ENCODE peak calls at places on chromosome 1, in eight cellular contexts. G is mesendoderm, B is astrocyte of the spinal cord, U is GM23338, M is stomach, A is neural progenitor cell, E is endodermal cell, Q is uterus. P is an unnamed sample.

GRCh38 chr1:221394011-221394544 is 347.8 kb downstream of the DUSP10 start:
- DNase-seq in M (no peak), B (peak; percentile 80), E (no peak), U (no peak), Q (no peak), A (no peak), G (no peak), P (peak; percentile 22)

GRCh38 chr1:65423884-65424655 is 3.6 kb downstream of the LEPR start:
- DNase-seq in U (no peak), E (no peak), M (no peak), G (peak; percentile 62), B (peak; percentile 88), A (no peak), Q (no peak), P (peak; percentile 88)

GRCh38 chr1:25117233-25117823 is 115.0 kb downstream of the SYF2 start:
- DNase-seq in A (peak; percentile 33), M (peak; percentile 38), U (peak; percentile 84), B (no peak), E (peak; percentile 88), G (peak; percentile 83), Q (no peak), P (no peak)

GRCh38 chr1:31575373-31576140 is 758 bp upstream of the TINAGL1 start:
- DNase-seq in Q (no peak), A (peak; percentile 4), U (peak; percentile 52), B (no peak), G (peak; percentile 39), M (peak; percentile 91), E (peak; percentile 72), P (peak; percentile 52)

GRCh38 chr1:20634065-20634593 is 871 bp downstream of the PINK1 start:
- DNase-seq in G (no peak), E (no peak), B (no peak), A (peak; percentile 15), U (peak; percentile 46), M (no peak), Q (no peak), P (peak; percentile 78)

GRCh38 chr1:234658143-234658542 is 48.2 kb upstream of the IRF2BP2 start:
- DNase-seq in Q (no peak), B (peak; percentile 34), E (peak; percentile 65), M (peak; percentile 86), U (peak; percentile 23), A (peak; percentile 46), G (peak; percentile 74), P (no peak)

GRCh38 chr1:59350521-59350920 is 53.6 kb downstream of the FGGY start:
- DNase-seq in M (no peak), Q (no peak), E (no peak), B (no peak), G (peak; percentile 43), U (no peak), A (no peak), P (no peak)

GRCh38 chr1:232248276-232248803 is 381.6 kb downstream of the SIPA1L2 start:
- DNase-seq in G (no peak), M (no peak), A (no peak), Q (no peak), E (no peak), B (no peak), U (no peak), P (no peak)

GRCh38 chr1:51280321-51281096 is 44.4 kb downstream of the RNF11 start:
- DNase-seq in U (no peak), Q (no peak), B (no peak), M (no peak), A (no peak), E (no peak), G (no peak), P (no peak)

GRCh38 chr1:3092530-3092929 is 23.5 kb downstream of the PRDM16 start:
- DNase-seq in B (no peak), A (no peak), U (no peak), M (no peak), G (no peak), E (no peak), Q (no peak), P (no peak)

GRCh38 chr1:19468397-19468956 is 16.9 kb downstream of the CAPZB start:
- DNase-seq in A (no peak), Q (no peak), G (peak; percentile 46), B (no peak), E (no peak), M (peak; percentile 75), U (no peak), P (no peak)

GRCh38 chr1:113479713-113480676 is 89.7 kb downstream of the MAGI3 start:
- DNase-seq in Q (no peak), U (no peak), A (no peak), B (peak; percentile 9), E (no peak), G (no peak), M (no peak), P (no peak)

GRCh38 chr1:111729271-111729921 is 9.8 kb downstream of the INKA2 start:
- DNase-seq in Q (no peak), G (no peak), U (no peak), A (peak; percentile 41), M (peak; percentile 53), B (no peak), E (no peak), P (no peak)
- H3K4me3 ChIP-seq in Q (no peak overlapping the region), G (no peak overlapping the region), U (no peak overlapping the region), A (no peak overlapping the region), M (no peak overlapping the region), B (no peak overlapping the region), E (no peak overlapping the region), P (no peak overlapping the region)

GRCh38 chr1:37305841-37306240 is 168.5 kb upstream of the ZC3H12A start:
- DNase-seq in Q (no peak), B (no peak), U (no peak), M (no peak), A (no peak), G (no peak), E (no peak), P (no peak)
- H3K4me3 ChIP-seq in Q (no peak overlapping the region), B (no peak overlapping the region), U (no peak overlapping the region), M (no peak overlapping the region), A (no peak overlapping the region), G (no peak overlapping the region), E (no peak overlapping the region), P (no peak overlapping the region)

GRCh38 chr1:44212355-44213221 is 683 bp upstream of the DMAP1 start:
- DNase-seq in U (no peak), B (no peak), M (no peak), E (no peak), Q (no peak), A (no peak), G (no peak), P (no peak)
- H3K4me3 ChIP-seq in U (peak overlapping the region; percentile 99), B (peak overlapping the region; percentile 99), M (peak overlapping the region; percentile 91), E (peak overlapping the region; percentile 97), Q (peak overlapping the region; percentile 96), A (peak overlapping the region; percentile 81), G (no peak overlapping the region), P (peak overlapping the region; percentile 98)

GRCh38 chr1:228415221-228415620 is 1.4 kb downstream of the TRIM17 start:
- DNase-seq in E (no peak), M (no peak), U (no peak), B (no peak), G (no peak), A (no peak), Q (no peak), P (peak; percentile 66)

GRCh38 chr1:228416217-228416971 is at the start of gene TRIM17:
- DNase-seq in E (peak; percentile 94), Q (no peak), A (peak; percentile 91), U (peak; percentile 94), B (peak; percentile 15), M (no peak), G (peak; percentile 91), P (peak; percentile 87)

GRCh38 chr1:228414511-228415211 is 2.0 kb downstream of the TRIM17 start:
- DNase-seq in M (no peak), E (no peak), A (no peak), U (no peak), G (no peak), Q (no peak), B (no peak), P (peak; percentile 58)

GRCh38 chr1:228417061-228417460 is 400 bp upstream of the TRIM17 start:
- DNase-seq in U (no peak), A (no peak), E (peak; percentile 61), M (no peak), B (no peak), G (no peak), Q (no peak), P (no peak)

GRCh38 chr1:228415853-228416216 is 826 bp downstream of the TRIM17 start:
- DNase-seq in M (no peak), E (no peak), B (no peak), U (no peak), G (no peak), A (no peak), Q (no peak), P (no peak)
- H3K4me3 ChIP-seq in M (peak overlapping the region; percentile 36), E (peak overlapping the region; percentile 74), B (peak overlapping the region; percentile 35), U (peak overlapping the region; percentile 72), G (peak overlapping the region; percentile 38), A (peak overlapping the region; percentile 58), Q (peak overlapping the region; percentile 12), P (peak overlapping the region; percentile 37)

DNA sequence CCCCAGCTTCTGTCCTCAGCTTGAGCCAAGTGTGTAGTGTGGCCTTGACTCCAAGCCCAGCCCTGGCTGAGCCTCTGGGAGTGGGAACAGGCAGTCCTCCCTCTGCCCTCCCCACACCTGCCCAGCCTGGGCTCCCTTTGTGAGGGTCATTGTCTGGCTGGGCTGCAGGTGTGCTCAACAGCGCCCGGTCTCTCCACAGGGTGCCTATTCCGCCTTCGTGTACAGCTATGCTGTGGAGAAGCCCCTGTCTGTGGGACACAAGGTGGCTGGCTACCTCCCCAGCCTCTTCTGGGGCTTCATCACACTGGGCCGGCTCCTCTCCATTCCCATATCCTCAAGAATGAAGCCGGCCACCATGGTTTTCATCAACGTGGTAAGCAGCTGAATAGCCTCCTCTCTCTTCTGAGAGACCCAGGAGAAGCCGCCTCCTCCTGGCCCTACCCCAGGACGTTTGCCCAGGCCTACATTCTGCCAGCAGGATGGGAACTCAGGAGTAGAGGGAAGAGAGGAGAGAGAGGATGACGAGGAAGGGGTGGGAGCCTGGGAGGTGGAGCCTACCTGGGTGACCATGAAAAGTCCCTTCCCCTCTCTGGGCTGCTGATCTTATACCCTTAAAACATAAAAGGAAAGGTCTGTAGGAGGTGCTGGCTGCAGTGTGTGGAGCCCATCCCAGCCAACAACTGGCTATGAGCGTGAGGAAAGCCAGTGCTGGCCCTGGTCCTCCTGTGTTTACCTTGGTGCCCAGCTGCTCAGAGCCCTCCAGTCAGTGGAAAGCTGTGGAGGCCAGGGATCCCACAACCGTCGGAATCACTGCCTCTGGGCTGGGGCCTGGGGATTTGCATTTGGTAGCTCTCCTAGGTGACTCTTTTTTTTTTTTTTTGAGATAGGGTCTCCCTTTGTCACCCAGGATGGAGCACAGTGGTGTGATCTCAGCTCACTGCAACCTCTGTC is 45.7 kb downstream of the ELK4 start:
- DNase-seq in G (no peak), U (no peak), Q (no peak), M (no peak), A (no peak), B (no peak), E (no peak), P (peak; percentile 45)
- H3K4me3 ChIP-seq in G (no peak overlapping the region), U (no peak overlapping the region), Q (no peak overlapping the region), M (no peak overlapping the region), A (no peak overlapping the region), B (no peak overlapping the region), E (no peak overlapping the region), P (no peak overlapping the region)

DNA sequence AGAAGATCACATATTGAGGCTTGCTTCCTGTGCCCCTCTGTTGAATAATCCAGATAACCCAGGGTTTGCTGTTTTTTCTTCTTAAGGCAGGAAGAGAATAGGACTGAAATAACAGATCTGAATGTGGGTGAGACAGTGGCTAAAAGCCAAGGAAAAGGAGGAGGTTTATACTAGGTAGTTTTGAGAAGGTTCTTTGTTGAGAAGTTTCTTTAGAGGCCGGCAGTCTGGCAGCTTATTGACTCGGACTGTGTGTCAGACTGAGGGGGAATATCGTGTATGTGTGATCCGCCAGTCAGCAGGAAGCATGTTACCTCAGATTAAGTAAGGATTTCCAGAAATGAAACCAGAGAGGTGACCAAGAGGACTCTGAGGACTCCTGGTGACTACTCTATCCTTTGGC is 119.8 kb downstream of the PLA2G4A start:
- DNase-seq in G (no peak), Q (no peak), M (no peak), A (no peak), U (no peak), B (peak; percentile 10), E (no peak), P (no peak)
- H3K4me3 ChIP-seq in G (no peak overlapping the region), Q (no peak overlapping the region), M (no peak overlapping the region), A (no peak overlapping the region), U (no peak overlapping the region), B (no peak overlapping the region), E (no peak overlapping the region), P (no peak overlapping the region)